ENCODE peak calls at places on chromosomes 7 and 10, in nine cellular contexts. W is activated CD4-positive, alpha-beta T cell treated with anti-CD3 and anti-CD28 coated beads for 1 hour; T is neural crest cell; K is sigmoid colon; U is CD8-positive, alpha-beta memory T cell; R is activated gamma-delta T cell; C is HuH-7.5; I is left colon; X is H54. Z is an unnamed sample.
A peak's percentile ranks its signal among the peaks of the same experiment; 100 is the strongest.

GRCh38 chr7:87047-87446 is 105.3 kb upstream of the FAM20C start:
- DNase-seq in W (no peak), X (no peak), C (no peak), U (no peak), R (no peak), T (no peak), I (no peak), K (peak; percentile 64), Z (no peak)

GRCh38 chr10:118459642-118460193 is 117.6 kb upstream of the FAM204A start:
- DNase-seq in K (peak; percentile 75), C (peak; percentile 26), U (peak; percentile 5), I (peak; percentile 52), R (no peak), W (peak; percentile 19), X (peak; percentile 40), T (peak; percentile 70), Z (peak; percentile 43)

GRCh38 chr7:51133992-51134391 is 182.6 kb downstream of the COBL start:
- DNase-seq in U (no peak), W (no peak), X (no peak), I (no peak), R (no peak), C (no peak), K (no peak), T (no peak), Z (no peak)

GRCh38 chr7:101390901-101391301 is 28.2 kb downstream of the COL26A1 start:
- DNase-seq in K (no peak), X (no peak), R (no peak), C (peak; percentile 90), U (no peak), W (no peak), I (no peak), T (peak; percentile 70), Z (peak; percentile 91)

GRCh38 chr10:73110345-73110849 is at the start of gene NUDT13:
- DNase-seq in K (peak; percentile 80), I (peak; percentile 73), T (peak; percentile 41), U (peak; percentile 36), W (peak; percentile 15), R (no peak), C (peak; percentile 32), X (peak; percentile 69), Z (peak; percentile 83)

GRCh38 chr7:151137076-151137611 is 30.4 kb downstream of the GBX1 start:
- DNase-seq in C (no peak), K (peak; percentile 34), R (no peak), I (no peak), T (no peak), W (no peak), X (no peak), U (no peak), Z (no peak)

GRCh38 chr7:27671675-27672074 is 9.0 kb upstream of the HIBADH start:
- DNase-seq in C (no peak), T (no peak), I (no peak), K (no peak), X (no peak), R (no peak), W (no peak), U (no peak), Z (no peak)

GRCh38 chr7:6438427-6438826 is 9.3 kb downstream of the DAGLB start:
- DNase-seq in U (no peak), X (no peak), R (no peak), T (no peak), W (no peak), K (no peak), I (no peak), C (no peak), Z (no peak)

GRCh38 chr7:30863694-30864011 is 48.0 kb upstream of the AQP1 start:
- DNase-seq in C (no peak), X (no peak), T (no peak), K (no peak), U (no peak), I (no peak), W (no peak), R (no peak), Z (no peak)

GRCh38 chr7:11343818-11344413 is 370.2 kb downstream of the PHF14 start:
- DNase-seq in W (no peak), R (no peak), K (no peak), U (no peak), T (peak; percentile 22), C (no peak), I (no peak), X (no peak), Z (peak; percentile 24)

GRCh38 chr7:37208528-37208927 is 240.1 kb downstream of the ELMO1 start:
- DNase-seq in U (no peak), W (no peak), R (no peak), I (peak; percentile 60), K (peak; percentile 93), T (peak; percentile 23), C (peak; percentile 33), X (peak; percentile 32), Z (peak; percentile 53)

GRCh38 chr7:116801092-116801710 is 61.2 kb upstream of the CAPZA2 start:
- DNase-seq in X (peak; percentile 34), R (no peak), W (no peak), I (no peak), T (no peak), K (no peak), C (no peak), U (no peak), Z (peak; percentile 59)

GRCh38 chr7:27148031-27148775 is 629 bp upstream of the HOXA6 start:
- DNase-seq in T (no peak), C (no peak), K (peak; percentile 75), I (peak; percentile 81), X (no peak), R (no peak), U (no peak), W (no peak), Z (no peak)

GRCh38 chr10:97762056-97762455 is 9.7 kb downstream of the SFRP5 start:
- DNase-seq in R (no peak), U (no peak), X (no peak), I (no peak), C (no peak), K (no peak), W (no peak), T (no peak), Z (no peak)

GRCh38 chr7:151275813-151276577 is 27.5 kb upstream of the SMARCD3 start:
- DNase-seq in T (no peak), R (no peak), X (no peak), C (no peak), K (no peak), U (peak; percentile 37), W (no peak), I (no peak), Z (no peak)